ENCODE peak calls at places on chromosomes 12 and 14, in six cellular contexts. W, K, J, M, D and A are unnamed samples.

GRCh38 chr12:6778212-6778570 is 5.9 kb downstream of the LAG3 start:
- ATAC-seq in W (peak; percentile 13), K (peak; percentile 37), J (peak; percentile 64), M (peak; percentile 60), D (no peak), A (peak; percentile 64)

GRCh38 chr14:95346820-95347219 is 27.1 kb upstream of the CLMN start:
- ATAC-seq in W (peak; percentile 72), K (no peak), J (no peak), M (no peak), D (no peak), A (no peak)

GRCh38 chr14:27123162-27123561 is 525.3 kb upstream of the NOVA1 start:
- ATAC-seq in W (no peak), K (no peak), J (no peak), M (no peak), D (no peak), A (no peak)

GRCh38 chr14:96255501-96256366 is at the start of gene BDKRB1:
- ATAC-seq in W (peak; percentile 53), K (no peak), J (no peak), M (peak; percentile 80), D (no peak), A (peak; percentile 77)

GRCh38 chr12:30796891-30797371 is 42.2 kb upstream of the CAPRIN2 start:
- ATAC-seq in W (peak; percentile 1), K (no peak), J (no peak), M (no peak), D (no peak), A (no peak)

GRCh38 chr12:104721065-104721458 is 237.0 kb downstream of the SLC41A2 start:
- ATAC-seq in W (no peak), K (no peak), J (peak; percentile 19), M (no peak), D (peak; percentile 18), A (no peak)

GRCh38 chr12:79555006-79555925 is 135.5 kb downstream of the PAWR start:
- ATAC-seq in W (peak; percentile 73), K (no peak), J (no peak), M (peak; percentile 61), D (peak; percentile 39), A (no peak)

GRCh38 chr14:99860219-99860618 is 67.0 kb downstream of the EML1 start:
- ATAC-seq in W (no peak), K (no peak), J (no peak), M (no peak), D (no peak), A (no peak)

GRCh38 chr12:3552726-3553045 is 61.7 kb downstream of the PRMT8 start:
- ATAC-seq in W (no peak), K (no peak), J (no peak), M (peak; percentile 24), D (no peak), A (no peak)

GRCh38 chr12:122545855-122546254 is 18.8 kb downstream of the KNTC1 start:
- ATAC-seq in W (no peak), K (no peak), J (no peak), M (no peak), D (peak; percentile 82), A (no peak)

GRCh38 chr14:21044106-21044618 is 2.0 kb downstream of the RNASE7 start:
- ATAC-seq in W (no peak), K (peak; percentile 42), J (peak; percentile 47), M (no peak), D (no peak), A (no peak)

GRCh38 chr12:112961074-112961473 is 17.2 kb upstream of the OAS2 start:
- ATAC-seq in W (peak; percentile 51), K (no peak), J (peak; percentile 61), M (no peak), D (peak; percentile 61), A (no peak)

GRCh38 chr12:109087250-109087649 is 6.0 kb downstream of the ALKBH2 start:
- ATAC-seq in W (no peak), K (peak; percentile 98), J (no peak), M (no peak), D (no peak), A (no peak)

GRCh38 chr12:130849561-130850417 is 10.7 kb upstream of the STX2 start:
- ATAC-seq in W (no peak), K (peak; percentile 80), J (no peak), M (no peak), D (no peak), A (no peak)

GRCh38 chr14:32073537-32074189 is 3.4 kb upstream of the ARHGAP5 start:
- ATAC-seq in W (no peak), K (no peak), J (no peak), M (no peak), D (peak; percentile 16), A (no peak)

GRCh38 chr14:75083271-75083670 is 13.8 kb downstream of the ZC2HC1C start:
- ATAC-seq in W (no peak), K (no peak), J (no peak), M (no peak), D (no peak), A (no peak)

GRCh38 chr12:132236930-132237771 is 92.2 kb downstream of the GALNT9 start:
- ATAC-seq in W (peak; percentile 60), K (peak; percentile 61), J (peak; percentile 49), M (peak; percentile 21), D (no peak), A (no peak)

GRCh38 chr14:54606178-54606577 is 39.2 kb downstream of the SAMD4A start:
- ATAC-seq in W (peak; percentile 42), K (no peak), J (no peak), M (peak; percentile 11), D (no peak), A (no peak)

GRCh38 chr12:68620528-68620927 is 9.8 kb downstream of the RAP1B start:
- ATAC-seq in W (no peak), K (no peak), J (peak; percentile 76), M (no peak), D (peak; percentile 18), A (no peak)

GRCh38 chr14:49623941-49624806 is 3.6 kb downstream of the MGAT2 start:
- ATAC-seq in W (no peak), K (no peak), J (peak; percentile 6), M (no peak), D (peak; percentile 30), A (no peak)

GRCh38 chr14:56322531-56322930 is 204.3 kb downstream of the PELI2 start:
- ATAC-seq in W (no peak), K (no peak), J (no peak), M (no peak), D (no peak), A (no peak)

GRCh38 chr14:84006643-84007137 is 1523.3 kb upstream of the FLRT2 start:
- ATAC-seq in W (no peak), K (no peak), J (no peak), M (no peak), D (no peak), A (peak; percentile 22)

GRCh38 chr14:24316597-24316950 is 5.3 kb downstream of the LTB4R start:
- ATAC-seq in W (no peak), K (peak; percentile 0), J (peak; percentile 31), M (no peak), D (no peak), A (peak; percentile 9)

GRCh38 chr12:10369557-10370150 is 20.2 kb downstream of the KLRK1 start:
- ATAC-seq in W (no peak), K (no peak), J (no peak), M (no peak), D (no peak), A (no peak)

GRCh38 chr12:63863658-63864455 is 19.4 kb downstream of the SRGAP1 start:
- ATAC-seq in W (no peak), K (no peak), J (no peak), M (no peak), D (no peak), A (no peak)

GRCh38 chr14:61347771-61348443 is 26.5 kb downstream of the PRKCH start:
- ATAC-seq in W (no peak), K (no peak), J (no peak), M (no peak), D (peak; percentile 43), A (no peak)

GRCh38 chr12:123715151-123715676 is 3.1 kb downstream of the ATP6V0A2 start:
- ATAC-seq in W (no peak), K (no peak), J (no peak), M (no peak), D (peak; percentile 2), A (no peak)

GRCh38 chr12:123712780-123713319 is 697 bp downstream of the ATP6V0A2 start:
- ATAC-seq in W (peak; percentile 7), K (peak; percentile 12), J (no peak), M (no peak), D (no peak), A (no peak)

GRCh38 chr12:123713398-123714301 is 1.5 kb downstream of the ATP6V0A2 start:
- ATAC-seq in W (no peak), K (no peak), J (peak; percentile 50), M (no peak), D (peak; percentile 41), A (no peak)

GRCh38 chr12:123714302-123714627 is 2.1 kb downstream of the ATP6V0A2 start:
- ATAC-seq in W (no peak), K (no peak), J (peak; percentile 3), M (no peak), D (peak; percentile 16), A (no peak)
- H3K4me3 ChIP-seq in W (no peak overlapping the region), K (no peak overlapping the region), J (peak overlapping the region; percentile 95), M (no peak overlapping the region), D (peak overlapping the region; percentile 84), A (no peak overlapping the region)

GRCh38 chr14:53450871-53451270 is 297.7 kb upstream of the DDHD1 start:
- ATAC-seq in W (peak; percentile 47), K (peak; percentile 72), J (no peak), M (no peak), D (no peak), A (no peak)
- TF ChIP-seq EP300 in W (no peak), K (no peak), J (no peak), M (no peak), D (no peak), A (no peak)

GRCh38 chr12:94495458-94496137 is 35.9 kb upstream of the CEP83 start:
- ATAC-seq in W (no peak), K (no peak), J (no peak), M (no peak), D (no peak), A (no peak)
- TF ChIP-seq CTCF in W (no peak), K (no peak), J (no peak), M (no peak), D (no peak), A (no peak)

GRCh38 chr12:8038659-8039114 is 6.2 kb downstream of the FOXJ2 start:
- ATAC-seq in W (peak; percentile 69), K (no peak), J (peak; percentile 64), M (peak; percentile 54), D (peak; percentile 44), A (peak; percentile 81)
- H3K4me3 ChIP-seq in W (no peak overlapping the region), K (no peak overlapping the region), J (no peak overlapping the region), M (peak overlapping the region; percentile 20), D (peak overlapping the region; percentile 10), A (no peak overlapping the region)

DNA sequence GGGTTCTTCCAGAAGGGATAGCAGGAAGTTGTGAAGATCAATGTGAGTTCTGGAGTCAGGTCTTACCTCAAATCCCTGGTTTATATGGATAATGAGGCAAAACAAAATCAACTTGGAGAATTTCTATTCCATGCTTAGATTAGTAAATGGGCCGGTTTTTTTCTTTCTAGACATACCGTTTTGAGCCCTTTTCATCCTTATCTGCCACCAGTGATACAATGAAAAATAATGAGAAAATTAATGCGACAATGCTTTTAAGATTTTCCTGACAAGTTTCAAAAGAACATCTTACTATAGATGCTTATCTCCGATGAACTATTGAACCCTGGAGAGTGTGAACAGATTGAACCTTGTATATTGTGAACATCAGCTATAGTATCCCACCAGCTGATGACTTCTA is 262.7 kb downstream of the BTG1 start:
- ATAC-seq in W (no peak), K (no peak), J (no peak), M (no peak), D (no peak), A (no peak)
- TF ChIP-seq EP300 in W (no peak), K (no peak), J (no peak), M (no peak), D (no peak), A (no peak)